ENCODE peak calls at places on chromosome 19, in nine cellular contexts. One of them, this sample, is unnamed.

GRCh38 chr19:51101171-51101865 is 6.9 kb downstream of the CTU1 start:
- DNase-seq in upper lobe of right lung: no peak
- DNase-seq in lung: no peak
- DNase-seq in mesendoderm: no peak
- DNase-seq in T-helper 1 cell: no peak
- DNase-seq in stimulated activated CD4-positive, alpha-beta T cell treated with anti-CD3 and anti-CD28 coated beads, Interleukin-15, amount 100 ng/mL, for 1 hour: no peak
- DNase-seq in T-helper 2 cell: no peak
- DNase-seq in RKO: no peak
- DNase-seq in cardiac fibroblast: no peak
- DNase-seq in this sample: no peak

GRCh38 chr19:9306443-9306842 is 3.2 kb downstream of the ZNF699 start:
- DNase-seq in T-helper 1 cell: no peak
- DNase-seq in mesendoderm: no peak
- DNase-seq in cardiac fibroblast: peak
- DNase-seq in upper lobe of right lung: no peak
- DNase-seq in stimulated activated CD4-positive, alpha-beta T cell treated with anti-CD3 and anti-CD28 coated beads, Interleukin-15, amount 100 ng/mL, for 1 hour: no peak
- DNase-seq in T-helper 2 cell: no peak
- DNase-seq in lung: no peak
- DNase-seq in RKO: peak
- DNase-seq in this sample: no peak

GRCh38 chr19:17784201-17785008 is 10.5 kb upstream of the B3GNT3 start:
- DNase-seq in T-helper 2 cell: peak
- DNase-seq in lung: peak
- DNase-seq in RKO: peak
- DNase-seq in T-helper 1 cell: peak
- DNase-seq in mesendoderm: peak
- DNase-seq in stimulated activated CD4-positive, alpha-beta T cell treated with anti-CD3 and anti-CD28 coated beads, Interleukin-15, amount 100 ng/mL, for 1 hour: peak
- DNase-seq in upper lobe of right lung: peak
- DNase-seq in cardiac fibroblast: peak
- DNase-seq in this sample: peak

GRCh38 chr19:38490861-38491260 is 57.4 kb downstream of the RYR1 start:
- DNase-seq in cardiac fibroblast: no peak
- DNase-seq in T-helper 1 cell: no peak
- DNase-seq in stimulated activated CD4-positive, alpha-beta T cell treated with anti-CD3 and anti-CD28 coated beads, Interleukin-15, amount 100 ng/mL, for 1 hour: no peak
- DNase-seq in RKO: no peak
- DNase-seq in mesendoderm: no peak
- DNase-seq in upper lobe of right lung: no peak
- DNase-seq in lung: no peak
- DNase-seq in T-helper 2 cell: no peak
- DNase-seq in this sample: no peak

GRCh38 chr19:57786906-57787305 is 17.4 kb downstream of the ZNF586 start:
- DNase-seq in T-helper 2 cell: no peak
- DNase-seq in cardiac fibroblast: no peak
- DNase-seq in upper lobe of right lung: no peak
- DNase-seq in T-helper 1 cell: no peak
- DNase-seq in lung: no peak
- DNase-seq in RKO: no peak
- DNase-seq in stimulated activated CD4-positive, alpha-beta T cell treated with anti-CD3 and anti-CD28 coated beads, Interleukin-15, amount 100 ng/mL, for 1 hour: no peak
- DNase-seq in mesendoderm: peak
- DNase-seq in this sample: no peak

GRCh38 chr19:38449518-38449917 is 16.0 kb downstream of the RYR1 start:
- DNase-seq in T-helper 1 cell: no peak
- DNase-seq in cardiac fibroblast: no peak
- DNase-seq in mesendoderm: no peak
- DNase-seq in lung: no peak
- DNase-seq in T-helper 2 cell: no peak
- DNase-seq in RKO: no peak
- DNase-seq in upper lobe of right lung: no peak
- DNase-seq in stimulated activated CD4-positive, alpha-beta T cell treated with anti-CD3 and anti-CD28 coated beads, Interleukin-15, amount 100 ng/mL, for 1 hour: no peak
- DNase-seq in this sample: no peak

GRCh38 chr19:5624154-5624663 is 1.3 kb downstream of the SAFB start:
- DNase-seq in T-helper 1 cell: no peak
- DNase-seq in upper lobe of right lung: peak
- DNase-seq in stimulated activated CD4-positive, alpha-beta T cell treated with anti-CD3 and anti-CD28 coated beads, Interleukin-15, amount 100 ng/mL, for 1 hour: no peak
- DNase-seq in T-helper 2 cell: no peak
- DNase-seq in cardiac fibroblast: peak
- DNase-seq in mesendoderm: peak
- DNase-seq in lung: peak
- DNase-seq in RKO: peak
- DNase-seq in this sample: peak

GRCh38 chr19:5926641-5927438 is 12.8 kb downstream of the CAPS start:
- DNase-seq in cardiac fibroblast: peak
- DNase-seq in upper lobe of right lung: no peak
- DNase-seq in T-helper 1 cell: no peak
- DNase-seq in stimulated activated CD4-positive, alpha-beta T cell treated with anti-CD3 and anti-CD28 coated beads, Interleukin-15, amount 100 ng/mL, for 1 hour: no peak
- DNase-seq in lung: no peak
- DNase-seq in RKO: no peak
- DNase-seq in mesendoderm: peak
- DNase-seq in T-helper 2 cell: no peak
- DNase-seq in this sample: no peak

GRCh38 chr19:34838248-34838647 is 65.2 kb upstream of the ZNF599 start:
- DNase-seq in cardiac fibroblast: peak
- DNase-seq in stimulated activated CD4-positive, alpha-beta T cell treated with anti-CD3 and anti-CD28 coated beads, Interleukin-15, amount 100 ng/mL, for 1 hour: no peak
- DNase-seq in T-helper 2 cell: no peak
- DNase-seq in mesendoderm: peak
- DNase-seq in upper lobe of right lung: no peak
- DNase-seq in T-helper 1 cell: no peak
- DNase-seq in lung: no peak
- DNase-seq in RKO: peak
- DNase-seq in this sample: no peak

GRCh38 chr19:2461751-2462634 is 5.2 kb upstream of the LMNB2 start:
- DNase-seq in T-helper 1 cell: peak
- DNase-seq in T-helper 2 cell: no peak
- DNase-seq in stimulated activated CD4-positive, alpha-beta T cell treated with anti-CD3 and anti-CD28 coated beads, Interleukin-15, amount 100 ng/mL, for 1 hour: no peak
- DNase-seq in lung: peak
- DNase-seq in mesendoderm: peak
- DNase-seq in cardiac fibroblast: peak
- DNase-seq in RKO: no peak
- DNase-seq in upper lobe of right lung: peak
- DNase-seq in this sample: peak

GRCh38 chr19:38394488-38394887 is 6.0 kb downstream of the SPRED3 start:
- DNase-seq in lung: no peak
- DNase-seq in cardiac fibroblast: no peak
- DNase-seq in RKO: no peak
- DNase-seq in mesendoderm: peak
- DNase-seq in upper lobe of right lung: no peak
- DNase-seq in T-helper 2 cell: no peak
- DNase-seq in stimulated activated CD4-positive, alpha-beta T cell treated with anti-CD3 and anti-CD28 coated beads, Interleukin-15, amount 100 ng/mL, for 1 hour: no peak
- DNase-seq in T-helper 1 cell: peak
- DNase-seq in this sample: no peak

GRCh38 chr19:2494084-2494446 is 18.1 kb downstream of the GADD45B start:
- DNase-seq in RKO: peak
- DNase-seq in upper lobe of right lung: no peak
- DNase-seq in stimulated activated CD4-positive, alpha-beta T cell treated with anti-CD3 and anti-CD28 coated beads, Interleukin-15, amount 100 ng/mL, for 1 hour: no peak
- DNase-seq in T-helper 2 cell: no peak
- DNase-seq in lung: no peak
- DNase-seq in mesendoderm: no peak
- DNase-seq in T-helper 1 cell: no peak
- DNase-seq in cardiac fibroblast: peak
- DNase-seq in this sample: peak

GRCh38 chr19:5080030-5080644 is 111.2 kb downstream of the KDM4B start:
- DNase-seq in T-helper 2 cell: no peak
- DNase-seq in stimulated activated CD4-positive, alpha-beta T cell treated with anti-CD3 and anti-CD28 coated beads, Interleukin-15, amount 100 ng/mL, for 1 hour: no peak
- DNase-seq in T-helper 1 cell: no peak
- DNase-seq in lung: no peak
- DNase-seq in upper lobe of right lung: no peak
- DNase-seq in cardiac fibroblast: no peak
- DNase-seq in RKO: no peak
- DNase-seq in mesendoderm: no peak
- DNase-seq in this sample: no peak

GRCh38 chr19:48258350-48258749 is 2.6 kb upstream of the CARD8 start:
- DNase-seq in RKO: peak
- DNase-seq in upper lobe of right lung: no peak
- DNase-seq in T-helper 2 cell: no peak
- DNase-seq in stimulated activated CD4-positive, alpha-beta T cell treated with anti-CD3 and anti-CD28 coated beads, Interleukin-15, amount 100 ng/mL, for 1 hour: no peak
- DNase-seq in T-helper 1 cell: no peak
- DNase-seq in lung: no peak
- DNase-seq in mesendoderm: no peak
- DNase-seq in cardiac fibroblast: peak
- DNase-seq in this sample: no peak

GRCh38 chr19:48249502-48250014 is 6.2 kb downstream of the CARD8 start:
- DNase-seq in T-helper 1 cell: peak
- DNase-seq in RKO: no peak
- DNase-seq in cardiac fibroblast: peak
- DNase-seq in mesendoderm: no peak
- DNase-seq in T-helper 2 cell: peak
- DNase-seq in lung: peak
- DNase-seq in stimulated activated CD4-positive, alpha-beta T cell treated with anti-CD3 and anti-CD28 coated beads, Interleukin-15, amount 100 ng/mL, for 1 hour: peak
- DNase-seq in upper lobe of right lung: peak
- DNase-seq in this sample: no peak

GRCh38 chr19:41223431-41224234 is 4.6 kb downstream of the AXL start:
- DNase-seq in cardiac fibroblast: peak
- DNase-seq in stimulated activated CD4-positive, alpha-beta T cell treated with anti-CD3 and anti-CD28 coated beads, Interleukin-15, amount 100 ng/mL, for 1 hour: no peak
- DNase-seq in T-helper 2 cell: no peak
- DNase-seq in upper lobe of right lung: no peak
- DNase-seq in T-helper 1 cell: no peak
- DNase-seq in lung: no peak
- DNase-seq in mesendoderm: peak
- DNase-seq in RKO: peak
- DNase-seq in this sample: peak

GRCh38 chr19:37078717-37079032 is 442 bp downstream of the ZNF420 start:
- DNase-seq in upper lobe of right lung: no peak
- DNase-seq in stimulated activated CD4-positive, alpha-beta T cell treated with anti-CD3 and anti-CD28 coated beads, Interleukin-15, amount 100 ng/mL, for 1 hour: no peak
- DNase-seq in cardiac fibroblast: no peak
- DNase-seq in T-helper 1 cell: no peak
- DNase-seq in lung: no peak
- DNase-seq in mesendoderm: no peak
- DNase-seq in T-helper 2 cell: no peak
- DNase-seq in RKO: no peak
- DNase-seq in this sample: no peak

This sample was measured in ACHN.